ENCODE peak calls at places on chromosome 21, in eight cellular contexts. One of them, this sample, is unnamed.

GRCh38 chr21:38477241-38477640 is 21.0 kb downstream of the ERG start:
- DNase-seq in H54: no peak
- DNase-seq in GOT3: no peak
- DNase-seq in T-helper 1 cell: no peak
- DNase-seq in activated T-helper 1 cell treated with Interleukin-2 at 50 U/mL for 16 hours: no peak
- DNase-seq in naive thymus-derived CD4-positive, alpha-beta T cell: no peak
- DNase-seq in colonic mucosa: no peak
- DNase-seq in GM12891: no peak
- DNase-seq in this sample: no peak

GRCh38 chr21:45209685-45210284 is 77.9 kb downstream of the POFUT2 start:
- DNase-seq in naive thymus-derived CD4-positive, alpha-beta T cell: no peak
- DNase-seq in GOT3: no peak
- DNase-seq in activated T-helper 1 cell treated with Interleukin-2 at 50 U/mL for 16 hours: no peak
- DNase-seq in H54: no peak
- DNase-seq in colonic mucosa: no peak
- DNase-seq in GM12891: no peak
- DNase-seq in T-helper 1 cell: no peak
- DNase-seq in this sample: no peak

GRCh38 chr21:46368533-46369285 is 44.8 kb downstream of the PCNT start:
- DNase-seq in activated T-helper 1 cell treated with Interleukin-2 at 50 U/mL for 16 hours: peak; percentile 7
- DNase-seq in GOT3: no peak
- DNase-seq in GM12891: peak; percentile 59
- DNase-seq in colonic mucosa: no peak
- DNase-seq in naive thymus-derived CD4-positive, alpha-beta T cell: no peak
- DNase-seq in T-helper 1 cell: no peak
- DNase-seq in H54: no peak
- DNase-seq in this sample: no peak

GRCh38 chr21:26795866-26796329 is 49.3 kb downstream of the ADAMTS1 start:
- DNase-seq in GOT3: no peak
- DNase-seq in colonic mucosa: peak; percentile 72
- DNase-seq in naive thymus-derived CD4-positive, alpha-beta T cell: no peak
- DNase-seq in T-helper 1 cell: no peak
- DNase-seq in H54: peak; percentile 40
- DNase-seq in GM12891: no peak
- DNase-seq in activated T-helper 1 cell treated with Interleukin-2 at 50 U/mL for 16 hours: no peak
- DNase-seq in this sample: peak; percentile 2

GRCh38 chr21:28298251-28298672 is 694.4 kb downstream of the LTN1 start:
- DNase-seq in activated T-helper 1 cell treated with Interleukin-2 at 50 U/mL for 16 hours: no peak
- DNase-seq in colonic mucosa: no peak
- DNase-seq in GM12891: no peak
- DNase-seq in naive thymus-derived CD4-positive, alpha-beta T cell: no peak
- DNase-seq in H54: no peak
- DNase-seq in GOT3: no peak
- DNase-seq in T-helper 1 cell: no peak
- DNase-seq in this sample: no peak

GRCh38 chr21:36706482-36706852 is 7.6 kb downstream of the SIM2 start:
- DNase-seq in GOT3: no peak
- DNase-seq in naive thymus-derived CD4-positive, alpha-beta T cell: no peak
- DNase-seq in colonic mucosa: no peak
- DNase-seq in GM12891: no peak
- DNase-seq in T-helper 1 cell: no peak
- DNase-seq in activated T-helper 1 cell treated with Interleukin-2 at 50 U/mL for 16 hours: no peak
- DNase-seq in H54: no peak
- DNase-seq in this sample: no peak

GRCh38 chr21:45575993-45576837 is 34.0 kb upstream of the SLC19A1 start:
- DNase-seq in GM12891: no peak
- DNase-seq in colonic mucosa: no peak
- DNase-seq in activated T-helper 1 cell treated with Interleukin-2 at 50 U/mL for 16 hours: no peak
- DNase-seq in GOT3: no peak
- DNase-seq in naive thymus-derived CD4-positive, alpha-beta T cell: no peak
- DNase-seq in T-helper 1 cell: no peak
- DNase-seq in H54: no peak
- DNase-seq in this sample: no peak

GRCh38 chr21:39326607-39327307 is 13.3 kb upstream of the BRWD1 start:
- DNase-seq in GM12891: no peak
- DNase-seq in colonic mucosa: no peak
- DNase-seq in activated T-helper 1 cell treated with Interleukin-2 at 50 U/mL for 16 hours: no peak
- DNase-seq in naive thymus-derived CD4-positive, alpha-beta T cell: no peak
- DNase-seq in GOT3: no peak
- DNase-seq in T-helper 1 cell: no peak
- DNase-seq in H54: no peak
- DNase-seq in this sample: no peak

GRCh38 chr21:32562426-32562825 is 22.9 kb downstream of the TCP10L start:
- DNase-seq in H54: no peak
- DNase-seq in activated T-helper 1 cell treated with Interleukin-2 at 50 U/mL for 16 hours: no peak
- DNase-seq in T-helper 1 cell: no peak
- DNase-seq in GM12891: no peak
- DNase-seq in GOT3: no peak
- DNase-seq in colonic mucosa: no peak
- DNase-seq in naive thymus-derived CD4-positive, alpha-beta T cell: no peak
- DNase-seq in this sample: no peak

GRCh38 chr21:31874817-31875216 is 2.0 kb downstream of the HUNK start:
- DNase-seq in GOT3: no peak
- DNase-seq in GM12891: no peak
- DNase-seq in naive thymus-derived CD4-positive, alpha-beta T cell: no peak
- DNase-seq in H54: no peak
- DNase-seq in T-helper 1 cell: no peak
- DNase-seq in activated T-helper 1 cell treated with Interleukin-2 at 50 U/mL for 16 hours: no peak
- DNase-seq in colonic mucosa: peak; percentile 55
- DNase-seq in this sample: no peak

GRCh38 chr21:37119421-37120218 is 46.6 kb downstream of the TTC3 start:
- DNase-seq in colonic mucosa: no peak
- DNase-seq in T-helper 1 cell: no peak
- DNase-seq in GM12891: no peak
- DNase-seq in H54: peak; percentile 16
- DNase-seq in GOT3: no peak
- DNase-seq in naive thymus-derived CD4-positive, alpha-beta T cell: no peak
- DNase-seq in activated T-helper 1 cell treated with Interleukin-2 at 50 U/mL for 16 hours: no peak
- DNase-seq in this sample: peak; percentile 4

GRCh38 chr21:39863111-39863510 is 4.1 kb upstream of the PCP4 start:
- DNase-seq in naive thymus-derived CD4-positive, alpha-beta T cell: no peak
- DNase-seq in T-helper 1 cell: no peak
- DNase-seq in activated T-helper 1 cell treated with Interleukin-2 at 50 U/mL for 16 hours: no peak
- DNase-seq in GM12891: no peak
- DNase-seq in H54: no peak
- DNase-seq in GOT3: no peak
- DNase-seq in colonic mucosa: peak; percentile 57
- DNase-seq in this sample: no peak

This sample was measured in HuH-7.